ENCODE peak calls at places on chromosomes 6 and 20, in ten cellular contexts. E is kidney tubule cell; R is psoas muscle; C is fibroblast of the conjunctiva; J is non-pigmented ciliary epithelial cell; O is T-cell; X is stimulated activated CD4-positive, alpha-beta T cell treated with anti-CD3 and anti-CD28 coated beads, TNF-alpha, amount 100 ng/mL, for 4 hours; P is stimulated activated CD8-positive, alpha-beta memory T cell treated with anti-CD3 and anti-CD28 coated beads, Interleukin-12 subunit alpha, Interleukin-12 subunit beta, amount 100 ng/mL, for 1 hour; D is ELF-1; Q is AG08396. V is an unnamed sample.

GRCh38 chr6:16380220-16380809 is 141.9 kb downstream of the GMPR start:
- DNase-seq in E (no peak), R (no peak), C (no peak), J (no peak), O (no peak), X (no peak), P (no peak), D (no peak), Q (no peak), V (peak; percentile 13)

GRCh38 chr6:24910850-24911712 is 24.7 kb downstream of the RIPOR2 start:
- DNase-seq in E (peak; percentile 33), R (peak; percentile 90), C (no peak), J (no peak), O (peak; percentile 57), X (no peak), P (no peak), D (peak; percentile 52), Q (peak; percentile 54), V (peak; percentile 3)

GRCh38 chr6:145813285-145814034 is 1.1 kb downstream of the FBXO30 start:
- DNase-seq in E (peak; percentile 49), R (no peak), C (no peak), J (no peak), O (no peak), X (no peak), P (no peak), D (no peak), Q (peak; percentile 46), V (peak; percentile 71)

GRCh38 chr20:58906894-58907293 is 54.4 kb downstream of the GNAS start:
- DNase-seq in E (peak; percentile 58), R (no peak), C (peak; percentile 34), J (no peak), O (no peak), X (no peak), P (no peak), D (no peak), Q (no peak), V (peak; percentile 93)

GRCh38 chr20:62362991-62363919 is 3.9 kb downstream of the LAMA5 start:
- DNase-seq in E (peak; percentile 54), R (peak; percentile 55), C (no peak), J (no peak), O (no peak), X (no peak), P (no peak), D (peak; percentile 42), Q (no peak), V (no peak)

GRCh38 chr20:34367155-34367554 is 4.1 kb downstream of the ITCH start:
- DNase-seq in E (no peak), R (no peak), C (no peak), J (no peak), O (no peak), X (no peak), P (no peak), D (no peak), Q (no peak), V (no peak)

GRCh38 chr6:91198588-91199255 is 611.9 kb upstream of the MAP3K7 start:
- DNase-seq in E (peak; percentile 19), R (no peak), C (no peak), J (peak; percentile 2), O (no peak), X (no peak), P (no peak), D (no peak), Q (no peak), V (peak; percentile 13)

GRCh38 chr6:38155144-38155543 is 335.6 kb downstream of the ZFAND3 start:
- DNase-seq in E (no peak), R (no peak), C (peak; percentile 9), J (no peak), O (no peak), X (no peak), P (no peak), D (no peak), Q (no peak), V (peak; percentile 32)

GRCh38 chr6:21451546-21452013 is 142.0 kb upstream of the SOX4 start:
- DNase-seq in E (no peak), R (no peak), C (no peak), J (no peak), O (no peak), X (no peak), P (no peak), D (no peak), Q (no peak), V (no peak)

GRCh38 chr20:2124632-2125131 is 23.1 kb downstream of the STK35 start:
- DNase-seq in E (no peak), R (peak; percentile 64), C (no peak), J (no peak), O (no peak), X (no peak), P (no peak), D (peak; percentile 38), Q (no peak), V (no peak)

GRCh38 chr20:8005033-8005432 is 14.5 kb downstream of the TMX4 start:
- DNase-seq in E (no peak), R (no peak), C (no peak), J (no peak), O (no peak), X (no peak), P (no peak), D (no peak), Q (no peak), V (no peak)

GRCh38 chr6:157980288-157981131 is 1.2 kb upstream of the SYNJ2 start:
- DNase-seq in E (no peak), R (no peak), C (no peak), J (no peak), O (peak; percentile 30), X (no peak), P (no peak), D (no peak), Q (no peak), V (no peak)

GRCh38 chr6:166343157-166343502 is 785 bp upstream of the SFT2D1 start:
- DNase-seq in E (no peak), R (no peak), C (no peak), J (no peak), O (no peak), X (no peak), P (no peak), D (no peak), Q (no peak), V (no peak)

GRCh38 chr6:15063253-15063853 is 182.5 kb upstream of the JARID2 start:
- DNase-seq in E (no peak), R (peak; percentile 58), C (no peak), J (no peak), O (no peak), X (no peak), P (no peak), D (no peak), Q (no peak), V (peak; percentile 97)